ENCODE peak calls at places on chromosomes 1 and 21, in seven cellular contexts. L, Y, J, Q, P, A and S are unnamed samples.
A peak's percentile ranks its signal among the peaks of the same experiment; 100 is the strongest.

GRCh38 chr1:211198111-211198510 is 61.1 kb upstream of the RCOR3 start:
- DNase-seq in L (no peak), Y (no peak), J (no peak), Q (no peak), P (no peak), A (no peak), S (no peak)

GRCh38 chr1:167532964-167533824 is 14.9 kb upstream of the CD247 start:
- DNase-seq in L (no peak), Y (no peak), J (no peak), Q (peak; percentile 55), P (no peak), A (no peak), S (no peak)

GRCh38 chr1:31072304-31072746 is 6.8 kb upstream of the PUM1 start:
- DNase-seq in L (no peak), Y (no peak), J (no peak), Q (no peak), P (no peak), A (peak; percentile 13), S (peak; percentile 33)

GRCh38 chr1:241837901-241838300 is 10.1 kb upstream of the EXO1 start:
- DNase-seq in L (no peak), Y (no peak), J (no peak), Q (no peak), P (no peak), A (no peak), S (no peak)

GRCh38 chr21:34702341-34702807 is 33.6 kb downstream of the CLIC6 start:
- DNase-seq in L (no peak), Y (no peak), J (no peak), Q (no peak), P (peak; percentile 84), A (no peak), S (no peak)

GRCh38 chr1:25773441-25774125 is 26.4 kb upstream of the SELENON start:
- DNase-seq in L (no peak), Y (no peak), J (no peak), Q (no peak), P (no peak), A (no peak), S (no peak)

GRCh38 chr1:63643517-63643916 is 50.3 kb downstream of the PGM1 start:
- DNase-seq in L (no peak), Y (no peak), J (no peak), Q (no peak), P (no peak), A (no peak), S (no peak)

GRCh38 chr21:20030390-20030789 is 967.8 kb upstream of the NCAM2 start:
- DNase-seq in L (peak; percentile 29), Y (no peak), J (no peak), Q (no peak), P (no peak), A (no peak), S (no peak)

GRCh38 chr1:67793562-67793961 is 39.7 kb downstream of the GNG12 start:
- DNase-seq in L (no peak), Y (no peak), J (no peak), Q (peak; percentile 55), P (no peak), A (no peak), S (no peak)

GRCh38 chr1:2175681-2176454 is 18.7 kb downstream of the FAAP20 start:
- DNase-seq in L (peak; percentile 54), Y (no peak), J (no peak), Q (no peak), P (no peak), A (no peak), S (no peak)

GRCh38 chr1:173507205-173507846 is 30.2 kb downstream of the PRDX6 start:
- DNase-seq in L (no peak), Y (no peak), J (peak; percentile 64), Q (no peak), P (no peak), A (no peak), S (no peak)

GRCh38 chr1:55067022-55067781 is 27.9 kb downstream of the PCSK9 start:
- DNase-seq in L (no peak), Y (no peak), J (no peak), Q (no peak), P (peak; percentile 70), A (no peak), S (no peak)

GRCh38 chr1:27525296-27526271 is 35.6 kb upstream of the WASF2 start:
- DNase-seq in L (no peak), Y (peak; percentile 47), J (no peak), Q (no peak), P (peak; percentile 72), A (peak; percentile 87), S (peak; percentile 89)

GRCh38 chr1:22326931-22327330 is 124.7 kb upstream of the ZBTB40 start:
- DNase-seq in L (no peak), Y (no peak), J (no peak), Q (no peak), P (no peak), A (no peak), S (no peak)

GRCh38 chr1:212669102-212669501 is 30.5 kb downstream of the BATF3 start:
- DNase-seq in L (no peak), Y (no peak), J (no peak), Q (no peak), P (no peak), A (peak; percentile 48), S (no peak)

GRCh38 chr1:56472860-56473259 is 106.5 kb downstream of the PLPP3 start:
- DNase-seq in L (no peak), Y (no peak), J (no peak), Q (no peak), P (no peak), A (peak; percentile 72), S (no peak)

GRCh38 chr1:200435200-200435780 is 25.5 kb upstream of the ZNF281 start:
- DNase-seq in L (no peak), Y (no peak), J (no peak), Q (no peak), P (no peak), A (no peak), S (no peak)

GRCh38 chr21:45990049-45990711 is 8.6 kb downstream of the COL6A1 start:
- DNase-seq in L (peak; percentile 54), Y (peak; percentile 10), J (no peak), Q (no peak), P (peak; percentile 14), A (no peak), S (peak; percentile 6)

GRCh38 chr1:50232271-50232670 is 123.6 kb downstream of the ELAVL4 start:
- DNase-seq in L (no peak), Y (no peak), J (no peak), Q (no peak), P (no peak), A (no peak), S (no peak)

GRCh38 chr1:174447866-174448530 is at the start of gene GPR52:
- DNase-seq in L (no peak), Y (no peak), J (no peak), Q (no peak), P (no peak), A (no peak), S (no peak)

GRCh38 chr1:84286071-84286470 is 15.4 kb upstream of the SAMD13 start:
- DNase-seq in L (no peak), Y (no peak), J (no peak), Q (no peak), P (no peak), A (no peak), S (no peak)

GRCh38 chr1:17023103-17023502 is 11.4 kb upstream of the ATP13A2 start:
- DNase-seq in L (no peak), Y (no peak), J (no peak), Q (no peak), P (no peak), A (no peak), S (no peak)

GRCh38 chr1:196609114-196609737 is 986 bp upstream of the KCNT2 start:
- DNase-seq in L (peak; percentile 18), Y (no peak), J (no peak), Q (no peak), P (no peak), A (no peak), S (peak; percentile 89)

GRCh38 chr21:29601072-29601471 is 302.4 kb downstream of the BACH1 start:
- DNase-seq in L (no peak), Y (no peak), J (no peak), Q (no peak), P (no peak), A (no peak), S (no peak)
- TF ChIP-seq CTCF in L (no peak), Y (no peak), J (no peak), Q (no peak), P (no peak), A (no peak), S (no peak)

DNA sequence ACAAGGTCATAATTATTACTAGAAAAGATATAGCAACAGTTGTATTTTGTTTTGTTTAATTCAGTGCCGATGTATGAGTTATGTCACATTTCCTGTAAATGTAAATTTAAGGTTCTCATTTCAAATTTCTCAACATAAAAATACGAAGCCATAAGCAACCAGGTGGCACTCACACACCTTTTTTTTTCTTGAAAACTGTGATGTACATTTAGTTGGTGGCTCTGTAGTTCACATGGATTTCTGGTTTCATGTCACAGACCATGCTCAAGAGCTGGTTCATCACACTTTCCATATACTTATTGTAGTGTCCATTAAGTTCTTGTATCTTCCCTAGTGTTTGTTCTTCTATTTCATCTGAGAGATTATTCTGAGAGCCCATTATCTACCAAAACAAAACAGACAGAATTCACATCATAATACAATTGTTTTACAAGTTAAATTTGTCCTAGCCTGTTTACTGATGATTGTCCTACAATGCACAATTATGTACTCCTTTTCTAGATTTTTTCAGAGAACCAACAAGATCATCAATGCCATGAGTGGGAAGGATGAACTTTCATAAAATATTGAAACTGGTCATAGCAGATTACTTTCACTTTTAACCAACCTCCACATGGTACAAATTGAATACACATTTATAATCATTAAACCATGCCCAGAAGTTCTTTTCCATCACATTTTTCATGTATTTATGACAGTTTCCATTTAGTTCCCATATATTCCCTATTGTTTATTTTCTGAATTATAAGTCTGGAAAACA is 17.1 kb downstream of the ATP6V1G3 start:
- DNase-seq in L (no peak), Y (no peak), J (no peak), Q (no peak), P (no peak), A (peak; percentile 57), S (no peak)
- TF ChIP-seq CTCF in L (no peak), Y (no peak), J (no peak), Q (no peak), P (no peak), A (peak; percentile 54), S (no peak)

GRCh38 chr1:9198538-9199361 is 35.8 kb upstream of the H6PD start:
- DNase-seq in L (no peak), Y (no peak), J (no peak), Q (no peak), P (peak; percentile 48), A (no peak), S (no peak)
- TF ChIP-seq CTCF in L (no peak), Y (no peak), J (no peak), Q (no peak), P (peak; percentile 23), A (no peak), S (no peak)

GRCh38 chr1:245512181-245512888 is 357.6 kb downstream of the KIF26B start:
- DNase-seq in L (no peak), Y (no peak), J (no peak), Q (no peak), P (no peak), A (no peak), S (no peak)

GRCh38 chr1:245512980-245513578 is 358.3 kb downstream of the KIF26B start:
- DNase-seq in L (no peak), Y (no peak), J (no peak), Q (no peak), P (no peak), A (no peak), S (peak; percentile 25)

GRCh38 chr1:245520611-245521010 is 365.8 kb downstream of the KIF26B start:
- DNase-seq in L (no peak), Y (no peak), J (no peak), Q (no peak), P (no peak), A (no peak), S (no peak)

GRCh38 chr1:245516178-245516829 is 361.5 kb downstream of the KIF26B start:
- DNase-seq in L (no peak), Y (no peak), J (no peak), Q (no peak), P (no peak), A (peak; percentile 21), S (peak; percentile 55)
- TF ChIP-seq CTCF in L (no peak), Y (no peak), J (peak; percentile 77), Q (no peak), P (no peak), A (peak; percentile 50), S (peak; percentile 75)